ENCODE peak calls at places on chromosomes 13 and 19, in five cellular contexts. I is A549, B is transverse colon, E is tibial nerve, O is upper lobe of left lung. M is an unnamed sample.
A peak's percentile ranks its signal among the peaks of the same experiment; 100 is the strongest.

GRCh38 chr13:98970293-98970692 is 7.6 kb downstream of the DOCK9 start:
- DNase-seq in I (no peak), E (no peak), B (no peak), O (no peak), M (no peak)

GRCh38 chr19:9917322-9917721 is 19.0 kb downstream of the OLFM2 start:
- DNase-seq in E (no peak), I (peak; percentile 80), B (no peak), O (no peak), M (no peak)

GRCh38 chr19:13665125-13665903 is 99.0 kb upstream of the MRI1 start:
- DNase-seq in E (no peak), I (no peak), O (no peak), B (no peak), M (no peak)

GRCh38 chr13:63198076-63198475 is 1782.4 kb upstream of the PCDH20 start:
- DNase-seq in B (no peak), I (no peak), O (no peak), E (no peak), M (no peak)

GRCh38 chr19:20039203-20039723 is at the start of gene ZNF682:
- DNase-seq in O (peak; percentile 93), I (no peak), E (peak; percentile 99), B (peak; percentile 96), M (peak; percentile 99)

GRCh38 chr19:29837448-29837961 is 25.7 kb downstream of the CCNE1 start:
- DNase-seq in B (no peak), I (no peak), O (no peak), E (no peak), M (no peak)

GRCh38 chr13:46614582-46614981 is 61.6 kb downstream of the LRCH1 start:
- DNase-seq in I (peak; percentile 29), E (no peak), B (no peak), O (no peak), M (no peak)

GRCh38 chr13:96982672-96983071 is 11.6 kb downstream of the OXGR1 start:
- DNase-seq in O (no peak), E (peak; percentile 11), B (no peak), I (no peak), M (no peak)

GRCh38 chr13:20988033-20988908 is 73.1 kb downstream of the LATS2 start:
- DNase-seq in O (peak; percentile 83), B (no peak), I (no peak), E (no peak), M (no peak)

DNA sequence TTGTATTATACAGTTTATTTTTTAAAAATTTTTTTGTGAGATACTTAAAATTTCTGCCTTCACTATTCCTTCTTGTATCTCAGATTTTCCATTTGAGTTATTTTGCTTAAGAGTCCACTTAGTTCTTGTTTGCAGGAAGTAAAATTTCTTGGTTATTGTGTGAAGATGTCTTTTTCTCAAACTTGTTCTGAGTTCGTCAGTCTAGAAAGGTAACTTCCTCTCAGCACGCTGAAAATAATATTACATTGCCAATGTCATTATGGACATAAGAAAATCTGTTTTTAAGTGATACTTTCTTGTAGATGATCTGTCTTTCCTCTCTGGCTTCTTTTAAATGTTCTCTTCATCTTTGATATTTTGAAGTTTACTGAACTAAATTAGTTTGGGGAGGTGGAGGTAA is 731.7 kb upstream of the GPC6 start:
- DNase-seq in E (no peak), O (no peak), B (no peak), I (no peak), M (no peak)
- TF ChIP-seq EP300 in E (no peak), O (no peak), B (no peak), I (no peak), M (no peak)

GRCh38 chr19:44746616-44746945 is 1.9 kb upstream of the BCL3 start:
- DNase-seq in B (no peak), I (no peak), O (no peak), E (no peak), M (no peak)

GRCh38 chr19:44746946-44747738 is 1.4 kb upstream of the BCL3 start:
- DNase-seq in I (peak; percentile 92), B (peak; percentile 97), O (peak; percentile 95), E (peak; percentile 88), M (peak; percentile 97)

GRCh38 chr19:44749318-44749717 is 810 bp downstream of the BCL3 start:
- DNase-seq in I (no peak), O (no peak), E (no peak), B (no peak), M (no peak)

GRCh38 chr19:44748426-44749254 is at the start of gene BCL3:
- DNase-seq in B (peak; percentile 90), E (no peak), O (peak; percentile 96), I (no peak), M (no peak)

DNA sequence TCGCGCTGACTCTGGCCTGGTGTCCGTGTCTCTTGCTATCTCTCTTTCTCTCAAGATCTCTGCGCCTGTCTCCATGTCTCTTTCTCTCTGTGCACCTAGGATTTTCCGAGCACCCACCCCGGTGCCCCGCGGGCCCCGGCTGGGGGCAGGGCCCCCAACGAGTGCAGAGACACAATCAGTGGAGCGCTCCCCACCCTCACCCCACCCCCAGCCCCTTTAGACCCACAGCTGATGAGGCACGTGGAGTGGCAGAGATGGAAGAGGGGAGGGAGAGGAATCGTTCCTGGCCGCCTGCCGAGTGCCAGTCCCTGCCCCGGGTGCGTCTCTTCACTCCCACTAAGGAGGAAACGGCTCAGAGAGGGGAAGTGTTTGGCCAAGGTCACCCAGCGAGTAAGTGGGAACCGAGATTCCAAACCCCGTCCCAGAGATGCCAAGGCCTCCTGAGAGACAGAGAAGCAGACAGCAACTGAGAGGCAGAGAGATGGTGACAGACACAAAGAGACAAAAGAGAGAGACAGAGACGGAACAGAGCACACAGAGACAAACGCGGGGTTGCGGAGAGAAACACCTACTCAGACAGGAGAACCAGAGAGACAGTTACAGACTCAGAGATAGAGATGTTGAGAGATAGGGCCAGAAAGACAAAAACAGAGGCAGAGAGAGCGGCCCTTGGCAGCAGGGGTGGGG is 626 bp upstream of the BCL3 start:
- DNase-seq in E (peak; percentile 52), B (peak; percentile 84), O (peak; percentile 91), I (peak; percentile 76), M (no peak)
- TF ChIP-seq POLR2A in E (no peak), B (peak; percentile 63), O (no peak), I (no peak), M (no peak)

DNA sequence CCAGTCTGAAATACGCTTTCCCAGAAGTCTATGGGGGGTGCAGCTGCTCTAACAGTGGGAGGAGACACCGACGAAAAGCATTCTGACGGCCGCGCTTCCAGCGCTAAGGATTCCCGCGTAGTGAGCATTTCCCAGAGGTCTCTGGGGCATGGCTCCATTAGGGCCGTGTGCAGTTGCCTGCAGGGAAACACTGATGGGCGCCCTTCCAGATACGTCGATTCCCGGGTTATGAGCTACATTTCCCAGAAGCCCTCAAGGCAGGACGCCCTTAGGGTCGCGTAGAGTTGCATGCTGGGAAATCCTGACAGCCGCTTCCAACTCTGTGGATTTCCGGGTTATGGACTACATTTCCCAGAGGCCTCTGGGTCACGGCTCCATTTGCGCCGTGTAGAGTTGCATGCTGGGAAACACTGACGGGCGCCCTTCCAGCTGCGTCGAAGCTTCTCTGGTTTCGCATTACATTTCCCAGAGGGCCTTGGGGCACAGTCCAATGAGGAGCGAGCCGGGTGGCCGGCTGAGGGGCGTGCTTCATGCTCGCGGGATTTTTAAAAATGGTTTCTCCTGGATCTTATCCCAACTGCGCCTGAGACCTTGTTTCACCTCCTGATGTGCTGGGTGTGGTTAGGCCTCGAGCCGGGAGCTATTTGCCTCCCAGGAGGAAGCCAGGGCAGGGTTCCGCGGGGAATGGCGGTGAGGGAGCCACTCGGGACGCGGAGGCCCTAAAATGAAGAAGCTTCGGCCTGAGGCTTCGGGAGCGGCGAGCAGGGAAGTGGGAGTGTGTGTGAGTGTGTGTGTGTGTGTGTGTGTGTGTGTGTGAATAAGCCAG is 17.2 kb upstream of the ZNF331 start:
- DNase-seq in O (peak; percentile 91), I (peak; percentile 95), B (peak; percentile 94), E (peak; percentile 97), M (peak; percentile 99)
- TF ChIP-seq EP300 in O (peak; percentile 94), I (no peak), B (peak; percentile 96), E (peak; percentile 99), M (peak; percentile 95)

DNA sequence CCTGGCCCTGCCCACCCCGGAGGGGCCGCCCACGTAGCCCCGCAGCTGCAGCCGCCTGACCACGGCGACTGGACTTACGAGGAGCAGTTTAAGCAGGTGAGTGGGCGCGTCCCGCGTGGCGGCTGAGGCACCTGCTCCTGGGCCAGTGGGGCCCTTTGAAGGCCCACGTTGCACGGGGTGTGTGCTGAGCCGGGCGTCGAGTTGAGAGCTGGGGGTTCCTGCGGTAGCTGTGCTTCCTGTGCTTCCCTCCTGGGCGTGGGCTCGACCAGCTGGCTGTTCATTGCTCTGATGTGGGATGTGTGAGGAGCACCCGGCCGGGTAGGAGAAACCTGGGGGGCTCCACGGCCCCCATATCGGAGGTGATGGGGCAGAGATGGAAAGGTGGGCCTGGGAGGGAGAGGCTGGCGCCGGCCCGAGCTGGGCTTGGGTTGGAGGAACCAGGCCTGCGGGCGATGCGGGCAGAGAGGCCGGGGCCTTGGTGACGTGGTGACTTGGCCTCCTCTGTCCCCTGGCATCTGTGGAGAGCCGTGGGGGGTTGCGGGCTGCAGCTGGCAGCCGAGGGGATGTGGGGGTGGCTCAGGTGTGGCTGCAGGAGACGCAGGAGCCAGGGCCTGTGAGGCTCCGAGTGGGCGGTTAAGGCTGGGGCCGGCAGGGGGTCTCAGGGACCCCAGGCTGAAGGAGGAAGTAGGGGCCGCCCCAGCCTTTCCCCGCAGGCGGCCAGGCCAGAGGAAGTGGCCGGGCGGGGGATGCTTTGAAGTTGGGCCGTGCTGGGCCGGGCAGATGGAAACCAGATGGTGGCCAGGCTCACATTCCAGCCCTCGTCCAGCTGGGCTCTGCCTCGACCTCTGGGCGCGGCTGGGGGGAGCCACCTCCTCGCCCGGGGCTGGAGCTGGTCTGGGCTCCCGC is 7.1 kb downstream of the ARID3A start:
- DNase-seq in O (peak; percentile 88), I (no peak), B (peak; percentile 75), E (peak; percentile 64), M (no peak)
- TF ChIP-seq POLR2A in O (no peak), I (no peak), B (no peak), E (no peak), M (no peak)

GRCh38 chr13:95896302-95896701 is 156.9 kb downstream of the UGGT2 start:
- DNase-seq in B (no peak), O (no peak), E (no peak), I (no peak), M (no peak)
- TF ChIP-seq EP300 in B (no peak), O (no peak), E (no peak), I (no peak), M (no peak)

GRCh38 chr19:33293255-33294057 is 8.9 kb downstream of the CEBPA start:
- DNase-seq in B (peak; percentile 54), O (no peak), I (peak; percentile 94), E (no peak), M (no peak)

GRCh38 chr19:33290956-33291622 is 11.2 kb downstream of the CEBPA start:
- DNase-seq in B (peak; percentile 81), I (peak; percentile 87), O (peak; percentile 70), E (no peak), M (no peak)

GRCh38 chr19:33291623-33292534 is 10.5 kb downstream of the CEBPA start:
- DNase-seq in B (peak; percentile 75), I (no peak), E (no peak), O (peak; percentile 40), M (no peak)

GRCh38 chr19:33294058-33294798 is 8.1 kb downstream of the CEBPA start:
- DNase-seq in B (no peak), E (no peak), O (no peak), I (no peak), M (no peak)

GRCh38 chr19:33292595-33293254 is 9.6 kb downstream of the CEBPA start:
- DNase-seq in E (no peak), O (no peak), B (peak; percentile 78), I (no peak), M (no peak)
- TF ChIP-seq POLR2A in E (no peak), O (no peak), B (peak; percentile 62), I (no peak), M (no peak)

M was measured in esophagus muscularis mucosa.